ENCODE peak calls at places on chromosome 6, in nine cellular contexts. S is iris pigment epithelial cell; P is HFFc6; B is HCT116; X is breast epithelium; J is cardiac fibroblast; I is heart right ventricle; T is stimulated activated CD4-positive, alpha-beta T cell treated with anti-CD3 and anti-CD28 coated beads, Interleukin-2, amount 100 ng/mL, for 4 hours; W is H9. G is an unnamed sample.

GRCh38 chr6:57216235-57217101 is 5.6 kb downstream of the RAB23 start:
- DNase-seq in S (peak), P (no peak), B (no peak), X (no peak), J (peak), I (no peak), T (no peak), W (no peak), G (no peak)

GRCh38 chr6:122845464-122845863 is 56.4 kb downstream of the SMPDL3A start:
- DNase-seq in S (no peak), P (no peak), B (no peak), X (no peak), J (no peak), I (no peak), T (no peak), W (peak), G (no peak)

GRCh38 chr6:46893648-46894047 is 28.1 kb downstream of the ADGRF5 start:
- DNase-seq in S (no peak), P (no peak), B (no peak), X (no peak), J (no peak), I (no peak), T (no peak), W (no peak), G (no peak)

GRCh38 chr6:114432380-114432779 is 89.6 kb upstream of the HS3ST5 start:
- DNase-seq in S (no peak), P (no peak), B (no peak), X (no peak), J (no peak), I (no peak), T (no peak), W (no peak), G (no peak)

GRCh38 chr6:1015819-1016218 is 296.1 kb upstream of the FOXQ1 start:
- DNase-seq in S (peak), P (peak), B (no peak), X (no peak), J (no peak), I (no peak), T (no peak), W (no peak), G (no peak)

GRCh38 chr6:148747145-148747492 is 289 bp downstream of the UST start:
- DNase-seq in S (peak), P (peak), B (no peak), X (peak), J (peak), I (peak), T (no peak), W (no peak), G (no peak)

GRCh38 chr6:73704260-73704659 is 8.3 kb downstream of the CD109 start:
- DNase-seq in S (peak), P (peak), B (peak), X (no peak), J (peak), I (no peak), T (no peak), W (no peak), G (peak)

GRCh38 chr6:34447915-34448314 is 18.0 kb upstream of the PACSIN1 start:
- DNase-seq in S (no peak), P (no peak), B (no peak), X (no peak), J (no peak), I (no peak), T (no peak), W (peak), G (no peak)

GRCh38 chr6:14734416-14735340 is 511.2 kb upstream of the JARID2 start:
- DNase-seq in S (peak), P (peak), B (peak), X (no peak), J (peak), I (peak), T (peak), W (no peak), G (no peak)

GRCh38 chr6:23584134-23584763 is 541.8 kb upstream of the NRSN1 start:
- DNase-seq in S (no peak), P (no peak), B (no peak), X (no peak), J (no peak), I (no peak), T (no peak), W (no peak), G (no peak)

GRCh38 chr6:152271681-152272464 is 365.3 kb downstream of the SYNE1 start:
- DNase-seq in S (peak), P (peak), B (no peak), X (no peak), J (peak), I (peak), T (no peak), W (no peak), G (no peak)

GRCh38 chr6:166707045-166707444 is 80.0 kb upstream of the RPS6KA2 start:
- DNase-seq in S (peak), P (no peak), B (no peak), X (no peak), J (peak), I (no peak), T (no peak), W (peak), G (no peak)

G was measured in brain pericyte.